ENCODE peak calls at places on chromosomes 7 and 10, in nine cellular contexts. U, O, S, Z, C, F, T, A and W are unnamed samples.

GRCh38 chr10:35219292-35219691 is 92.6 kb downstream of the CREM start:
- DNase-seq in U (no peak), O (no peak), S (no peak), Z (no peak), C (no peak), F (no peak), T (no peak), A (no peak), W (peak)

GRCh38 chr10:73889014-73889413 is 14.7 kb upstream of the CAMK2G start:
- DNase-seq in U (peak), O (peak), S (peak), Z (peak), C (no peak), F (no peak), T (peak), A (no peak), W (peak)

GRCh38 chr10:44811072-44811471 is 100.1 kb upstream of the TMEM72 start:
- DNase-seq in U (no peak), O (peak), S (no peak), Z (no peak), C (no peak), F (peak), T (no peak), A (no peak), W (no peak)

GRCh38 chr10:21334891-21335696 is 190.4 kb downstream of the SKIDA1 start:
- DNase-seq in U (no peak), O (peak), S (peak), Z (no peak), C (no peak), F (peak), T (peak), A (no peak), W (no peak)

GRCh38 chr10:74047871-74048270 is 50.0 kb downstream of the VCL start:
- DNase-seq in U (peak), O (no peak), S (peak), Z (no peak), C (no peak), F (peak), T (peak), A (no peak), W (no peak)

GRCh38 chr7:49775065-49775948 is 1.9 kb downstream of the VWC2 start:
- DNase-seq in U (no peak), O (peak), S (no peak), Z (no peak), C (no peak), F (no peak), T (peak), A (no peak), W (no peak)

GRCh38 chr10:127649642-127650041 is 87.3 kb upstream of the FOXI2 start:
- DNase-seq in U (peak), O (no peak), S (no peak), Z (no peak), C (no peak), F (no peak), T (no peak), A (no peak), W (no peak)

GRCh38 chr10:112960151-112960681 is 10.2 kb downstream of the TCF7L2 start:
- DNase-seq in U (no peak), O (no peak), S (no peak), Z (no peak), C (no peak), F (no peak), T (no peak), A (no peak), W (no peak)

GRCh38 chr7:47283497-47284131 is 298.3 kb downstream of the TNS3 start:
- DNase-seq in U (no peak), O (no peak), S (no peak), Z (no peak), C (no peak), F (no peak), T (no peak), A (peak), W (no peak)

GRCh38 chr7:154874409-154875113 is 128.4 kb downstream of the PAXIP1 start:
- DNase-seq in U (no peak), O (no peak), S (no peak), Z (no peak), C (no peak), F (no peak), T (no peak), A (no peak), W (no peak)

GRCh38 chr7:129136887-129137647 is 7.4 kb upstream of the TSPAN33 start:
- DNase-seq in U (peak), O (no peak), S (no peak), Z (no peak), C (no peak), F (no peak), T (no peak), A (no peak), W (no peak)

GRCh38 chr10:110706690-110707098 is 62.6 kb downstream of the RBM20 start:
- DNase-seq in U (no peak), O (no peak), S (peak), Z (no peak), C (no peak), F (peak), T (peak), A (no peak), W (no peak)

GRCh38 chr10:129505500-129506075 is 38.5 kb downstream of the MGMT start:
- DNase-seq in U (no peak), O (no peak), S (no peak), Z (no peak), C (no peak), F (no peak), T (no peak), A (no peak), W (no peak)

GRCh38 chr7:17696422-17696821 is 243.9 kb downstream of the SNX13 start:
- DNase-seq in U (no peak), O (peak), S (peak), Z (no peak), C (no peak), F (peak), T (peak), A (peak), W (no peak)

GRCh38 chr7:40885503-40885902 is 750.7 kb downstream of the SUGCT start:
- DNase-seq in U (no peak), O (no peak), S (no peak), Z (no peak), C (no peak), F (peak), T (no peak), A (no peak), W (no peak)

GRCh38 chr7:15854841-15855576 is 168.5 kb upstream of the MEOX2 start:
- DNase-seq in U (no peak), O (no peak), S (no peak), Z (no peak), C (no peak), F (peak), T (no peak), A (no peak), W (no peak)